ENCODE peak calls at places on chromosomes 16 and 17, in eight cellular contexts. I is tibial artery; M is effector memory CD4-positive, alpha-beta T cell; U is uterus; W is brain microvascular endothelial cell; Q is endodermal cell; N is tibial nerve; R is left ventricle myocardium inferior. E is an unnamed sample.

GRCh38 chr17:66415366-66416206 is 113.2 kb downstream of the PRKCA start:
- DNase-seq in I (no peak), M (no peak), W (no peak), U (no peak), R (no peak), N (no peak), Q (no peak), E (no peak)

GRCh38 chr17:32873114-32873513 is 3.8 kb downstream of the MYO1D start:
- DNase-seq in R (no peak), M (no peak), W (no peak), U (no peak), Q (no peak), I (no peak), N (no peak), E (no peak)

GRCh38 chr16:53805113-53805512 is 101.2 kb downstream of the FTO start:
- DNase-seq in Q (no peak), I (no peak), U (no peak), N (no peak), M (no peak), W (no peak), R (no peak), E (no peak)

GRCh38 chr17:80691784-80692183 is 147.1 kb downstream of the RPTOR start:
- DNase-seq in R (no peak), U (no peak), M (no peak), Q (no peak), I (no peak), N (no peak), W (no peak), E (no peak)

GRCh38 chr17:32461853-32462617 is 17.7 kb downstream of the PSMD11 start:
- DNase-seq in Q (peak; percentile 90), I (no peak), W (peak; percentile 62), U (no peak), M (peak; percentile 45), R (no peak), N (peak; percentile 45), E (peak; percentile 78)

GRCh38 chr17:32608267-32608666 is 121.5 kb downstream of the CDK5R1 start:
- DNase-seq in I (no peak), M (no peak), Q (no peak), N (no peak), W (no peak), U (no peak), R (no peak), E (no peak)

GRCh38 chr16:30028438-30029093 is 2.5 kb downstream of the TLCD3B start:
- DNase-seq in M (no peak), Q (peak; percentile 91), R (no peak), I (no peak), U (no peak), W (no peak), N (no peak), E (peak; percentile 88)

GRCh38 chr17:76527430-76528111 is 9.9 kb downstream of the CYGB start:
- DNase-seq in U (peak; percentile 81), I (no peak), R (peak; percentile 73), M (peak; percentile 27), N (peak; percentile 73), Q (peak; percentile 94), W (peak; percentile 63), E (peak; percentile 78)

GRCh38 chr17:78089557-78090281 is 38.8 kb downstream of the TMC6 start:
- DNase-seq in W (no peak), Q (no peak), R (no peak), N (no peak), U (no peak), M (no peak), I (no peak), E (no peak)

GRCh38 chr17:40550608-40551007 is 14.7 kb downstream of the CCR7 start:
- DNase-seq in M (no peak), I (peak; percentile 77), U (peak; percentile 79), N (no peak), R (peak; percentile 60), W (peak; percentile 84), Q (peak; percentile 41), E (no peak)

GRCh38 chr17:36945959-36946725 is 2.6 kb upstream of the AATF start:
- DNase-seq in R (no peak), N (no peak), I (no peak), M (no peak), W (no peak), Q (peak; percentile 74), U (no peak), E (no peak)

GRCh38 chr17:2263183-2263954 is 40.2 kb downstream of the SMG6 start:
- DNase-seq in U (no peak), M (no peak), N (no peak), W (no peak), I (no peak), Q (no peak), R (no peak), E (no peak)
- H3K4me3 ChIP-seq in U (no peak overlapping the region), M (no peak overlapping the region), N (no peak overlapping the region), W (no peak overlapping the region), I (no peak overlapping the region), Q (no peak overlapping the region), R (no peak overlapping the region), E (no peak overlapping the region)

GRCh38 chr17:55318081-55318480 is 53.3 kb downstream of the HLF start:
- DNase-seq in R (no peak), N (no peak), Q (peak; percentile 51), I (no peak), W (no peak), U (no peak), M (no peak), E (no peak)

GRCh38 chr17:55319933-55320593 is 55.3 kb downstream of the HLF start:
- DNase-seq in N (no peak), I (no peak), U (no peak), W (no peak), R (no peak), Q (no peak), M (no peak), E (no peak)

GRCh38 chr17:55317284-55317683 is 52.5 kb downstream of the HLF start:
- DNase-seq in I (no peak), M (no peak), Q (no peak), U (no peak), R (no peak), N (no peak), W (no peak), E (no peak)

GRCh38 chr17:55320594-55321506 is 56.1 kb downstream of the HLF start:
- DNase-seq in M (no peak), W (no peak), U (no peak), N (no peak), Q (peak; percentile 49), I (no peak), R (no peak), E (no peak)

DNA sequence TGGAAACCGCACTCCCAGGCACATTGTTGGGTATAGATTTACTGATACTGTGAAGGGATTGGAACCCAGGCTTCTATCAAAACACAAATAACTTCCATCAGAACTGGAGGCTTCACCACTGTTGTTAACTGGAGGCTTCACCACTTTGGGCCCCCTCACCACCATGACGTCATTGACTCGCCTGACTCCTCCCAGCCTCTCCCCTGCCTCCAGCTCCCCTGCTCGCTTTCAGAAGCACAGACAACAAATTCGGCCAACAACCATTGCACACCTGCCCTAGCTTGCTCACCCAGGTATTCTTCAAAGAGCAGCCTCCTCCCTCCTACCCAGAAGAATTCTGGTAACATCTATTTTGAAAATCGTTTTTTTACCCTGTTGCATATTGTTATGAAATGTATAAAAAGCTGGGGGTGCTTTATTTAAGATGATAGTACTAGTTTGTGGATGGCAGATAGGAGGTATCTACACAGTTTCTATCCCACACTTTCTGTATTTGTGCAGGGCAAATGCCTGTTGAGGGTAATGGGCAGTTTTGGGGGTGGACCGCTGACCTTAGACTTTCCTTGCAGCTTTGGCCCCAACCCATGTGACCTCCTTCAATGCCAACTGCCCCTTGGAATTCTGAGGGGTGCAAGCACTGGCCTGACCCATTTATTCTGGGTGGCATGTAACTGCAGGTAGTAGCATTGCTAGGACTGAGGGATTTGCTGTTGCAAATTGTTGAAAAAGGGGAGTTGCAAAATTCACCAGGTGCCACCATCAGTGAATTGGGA is 54.1 kb downstream of the HLF start:
- DNase-seq in N (no peak), Q (peak; percentile 41), M (no peak), I (no peak), U (no peak), R (no peak), W (no peak), E (no peak)
- H3K27ac ChIP-seq in N (no peak overlapping the region), Q (no peak overlapping the region), M (no peak overlapping the region), I (no peak overlapping the region), U (no peak overlapping the region), R (no peak overlapping the region), W (no peak overlapping the region), E (no peak overlapping the region)

DNA sequence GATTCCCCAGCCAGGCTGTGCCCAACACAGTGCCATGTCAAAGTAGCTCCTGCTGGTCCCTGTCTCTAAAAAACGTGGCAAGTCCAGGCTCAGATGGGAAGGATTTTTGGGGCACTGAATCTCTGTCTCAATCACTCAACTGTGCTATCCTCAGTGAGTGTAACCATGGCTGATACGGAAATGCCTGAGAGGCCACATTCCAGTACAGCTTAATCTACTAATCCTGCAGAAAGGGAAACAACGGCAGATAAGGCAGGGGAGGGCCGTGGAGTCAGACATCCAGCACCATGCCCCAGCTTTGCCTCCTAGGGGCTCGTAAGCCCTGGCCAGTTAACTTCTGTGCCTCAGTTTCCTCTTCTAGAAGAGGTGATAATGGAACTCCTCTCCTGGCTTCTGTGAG is 251.7 kb downstream of the CPPED1 start:
- DNase-seq in M (no peak), R (no peak), I (no peak), W (peak; percentile 30), U (no peak), Q (peak; percentile 53), N (no peak), E (no peak)
- H3K4me3 ChIP-seq in M (no peak overlapping the region), R (no peak overlapping the region), I (no peak overlapping the region), W (no peak overlapping the region), U (no peak overlapping the region), Q (no peak overlapping the region), N (no peak overlapping the region), E (no peak overlapping the region)

GRCh38 chr17:27569884-27570577 is 61.0 kb upstream of the LGALS9 start:
- DNase-seq in N (no peak), I (no peak), Q (no peak), W (no peak), R (no peak), U (no peak), M (no peak), E (no peak)

GRCh38 chr17:27568811-27569210 is 62.2 kb upstream of the LGALS9 start:
- DNase-seq in W (no peak), N (no peak), M (no peak), I (no peak), U (no peak), R (no peak), Q (no peak), E (no peak)

GRCh38 chr17:27570578-27570914 is 60.4 kb upstream of the LGALS9 start:
- DNase-seq in W (no peak), R (no peak), M (no peak), N (no peak), Q (no peak), U (no peak), I (no peak), E (no peak)

GRCh38 chr17:27568216-27568615 is 62.8 kb upstream of the LGALS9 start:
- DNase-seq in U (no peak), N (no peak), W (no peak), R (no peak), I (no peak), M (no peak), Q (no peak), E (no peak)

DNA sequence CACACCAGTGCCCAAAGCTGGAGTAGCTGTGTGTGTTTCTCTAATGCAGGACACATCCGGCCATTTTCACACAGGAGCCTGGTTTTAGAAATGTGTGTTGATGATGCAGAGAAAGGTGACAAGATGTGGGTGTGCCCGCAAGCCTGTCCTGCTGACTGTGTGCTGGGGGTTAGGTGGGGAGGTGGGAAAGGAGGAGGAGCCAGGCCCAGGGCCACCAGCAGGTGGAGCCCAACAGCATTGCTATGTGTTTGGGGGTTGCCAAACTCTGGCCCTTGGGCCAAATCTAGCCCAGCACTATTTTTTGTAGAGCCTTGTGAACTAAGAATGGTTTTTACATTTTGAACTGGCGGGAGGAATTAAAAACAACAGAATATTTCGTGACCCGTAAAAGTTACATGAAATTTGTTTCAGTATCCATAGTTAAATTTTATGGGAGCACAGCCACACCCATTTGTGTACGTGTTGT is 61.7 kb upstream of the LGALS9 start:
- DNase-seq in R (no peak), Q (peak; percentile 97), I (no peak), W (no peak), M (no peak), N (no peak), U (peak; percentile 25), E (peak; percentile 51)
- H3K27ac ChIP-seq in R (peak overlapping the region; percentile 30), Q (no peak overlapping the region), I (no peak overlapping the region), W (no peak overlapping the region), M (no peak overlapping the region), N (peak overlapping the region; percentile 60), U (no peak overlapping the region), E (no peak overlapping the region)

E was measured in H1.